ENCODE peak calls at places on chromosomes 16 and 17, in ten cellular contexts. A is PC-3, J is IMR-90, M is fibroblast of mammary gland, N is fibroblast of pulmonary artery, Y is GM12865, B is neural progenitor cell, W is transverse colon, H is neural crest cell, R is Caco-2. X is an unnamed sample.

GRCh38 chr16:66427871-66428681 is 981 bp downstream of the BEAN1 start:
- DNase-seq in A (no peak), J (no peak), M (no peak), N (no peak), Y (no peak), B (peak; percentile 58), W (no peak), H (peak; percentile 20), R (no peak), X (no peak)

GRCh38 chr17:81309859-81310839 is 15.0 kb upstream of the SLC38A10 start:
- DNase-seq in A (no peak), J (no peak), M (no peak), N (no peak), Y (no peak), B (no peak), W (no peak), H (no peak), R (no peak), X (no peak)

GRCh38 chr17:48310748-48311213 is 119.2 kb downstream of the SKAP1 start:
- DNase-seq in A (no peak), J (no peak), M (no peak), N (no peak), Y (no peak), B (peak; percentile 53), W (no peak), H (no peak), R (peak; percentile 42), X (no peak)

GRCh38 chr17:66230918-66231543 is 1.8 kb upstream of the APOH start:
- DNase-seq in A (no peak), J (no peak), M (no peak), N (peak; percentile 6), Y (no peak), B (no peak), W (no peak), H (no peak), R (no peak), X (no peak)

GRCh38 chr16:19817122-19817521 is 67.5 kb downstream of the GPRC5B start:
- DNase-seq in A (no peak), J (no peak), M (no peak), N (no peak), Y (no peak), B (peak; percentile 17), W (no peak), H (no peak), R (no peak), X (no peak)

GRCh38 chr17:82457071-82457789 is 1.3 kb upstream of the NARF start:
- DNase-seq in A (peak; percentile 16), J (no peak), M (no peak), N (peak; percentile 39), Y (no peak), B (no peak), W (peak; percentile 60), H (no peak), R (no peak), X (no peak)

GRCh38 chr17:17751489-17751995 is 70.3 kb downstream of the RAI1 start:
- DNase-seq in A (no peak), J (no peak), M (no peak), N (no peak), Y (peak; percentile 43), B (no peak), W (no peak), H (no peak), R (no peak), X (no peak)

GRCh38 chr16:24163935-24164334 is 92.2 kb upstream of the CACNG3 start:
- DNase-seq in A (no peak), J (no peak), M (no peak), N (no peak), Y (no peak), B (peak; percentile 24), W (no peak), H (no peak), R (no peak), X (no peak)

GRCh38 chr17:31596382-31597323 is 205.2 kb downstream of the RAB11FIP4 start:
- DNase-seq in A (peak; percentile 87), J (peak; percentile 98), M (peak; percentile 97), N (peak; percentile 96), Y (peak; percentile 86), B (peak; percentile 11), W (peak; percentile 50), H (no peak), R (no peak), X (peak; percentile 66)

GRCh38 chr17:73749337-73749807 is 105.1 kb upstream of the SDK2 start:
- DNase-seq in A (peak; percentile 16), J (no peak), M (peak; percentile 48), N (no peak), Y (no peak), B (no peak), W (no peak), H (no peak), R (no peak), X (no peak)

GRCh38 chr17:28540231-28540630 is 12.2 kb downstream of the UNC119 start:
- DNase-seq in A (no peak), J (no peak), M (no peak), N (no peak), Y (no peak), B (no peak), W (no peak), H (no peak), R (no peak), X (no peak)

GRCh38 chr16:81832801-81833547 is 53.9 kb downstream of the PLCG2 start:
- DNase-seq in A (no peak), J (no peak), M (no peak), N (no peak), Y (peak; percentile 15), B (no peak), W (no peak), H (no peak), R (no peak), X (no peak)

GRCh38 chr16:53053967-53054669 is 673 bp upstream of the CHD9 start:
- DNase-seq in A (peak; percentile 5), J (no peak), M (peak; percentile 39), N (peak; percentile 46), Y (peak; percentile 72), B (no peak), W (peak; percentile 52), H (no peak), R (peak; percentile 39), X (no peak)

GRCh38 chr17:80263253-80264047 is 2.8 kb downstream of the RNF213 start:
- DNase-seq in A (no peak), J (peak; percentile 89), M (peak; percentile 88), N (peak; percentile 80), Y (peak; percentile 98), B (no peak), W (peak; percentile 94), H (no peak), R (peak; percentile 62), X (peak; percentile 73)

GRCh38 chr17:6327007-6327406 is 107.9 kb downstream of the AIPL1 start:
- DNase-seq in A (peak; percentile 8), J (no peak), M (no peak), N (no peak), Y (peak; percentile 1), B (peak; percentile 35), W (no peak), H (no peak), R (no peak), X (no peak)
- TF ChIP-seq CTCF in A (peak; percentile 33), J (no peak), M (no peak), N (no peak), Y (no peak), B (peak; percentile 29), W (no peak), H (no peak), R (no peak), X (no peak)

GRCh38 chr16:1964046-1964505 is 550 bp downstream of the RPS2 start:
- DNase-seq in A (no peak), J (no peak), M (no peak), N (peak; percentile 43), Y (peak; percentile 43), B (peak; percentile 56), W (no peak), H (no peak), R (no peak), X (no peak)
- TF ChIP-seq CTCF in A (no peak), J (peak; percentile 3), M (no peak), N (no peak), Y (no peak), B (peak; percentile 27), W (no peak), H (no peak), R (no peak), X (no peak)

GRCh38 chr16:80802129-80802528 is 2.3 kb downstream of the CDYL2 start:
- DNase-seq in A (no peak), J (no peak), M (no peak), N (no peak), Y (no peak), B (no peak), W (no peak), H (no peak), R (no peak), X (no peak)

GRCh38 chr16:80804451-80805383 is at the start of gene CDYL2:
- DNase-seq in A (peak; percentile 57), J (peak; percentile 2), M (no peak), N (peak; percentile 31), Y (peak; percentile 70), B (peak; percentile 75), W (peak; percentile 61), H (peak; percentile 4), R (no peak), X (peak; percentile 55)

GRCh38 chr16:80802902-80803301 is 1.5 kb downstream of the CDYL2 start:
- DNase-seq in A (no peak), J (no peak), M (no peak), N (no peak), Y (no peak), B (no peak), W (no peak), H (no peak), R (no peak), X (no peak)

GRCh38 chr16:80804061-80804450 is 342 bp downstream of the CDYL2 start:
- DNase-seq in A (peak; percentile 34), J (peak; percentile 46), M (peak; percentile 31), N (peak; percentile 77), Y (peak; percentile 82), B (no peak), W (peak; percentile 34), H (peak; percentile 48), R (no peak), X (peak; percentile 42)

DNA sequence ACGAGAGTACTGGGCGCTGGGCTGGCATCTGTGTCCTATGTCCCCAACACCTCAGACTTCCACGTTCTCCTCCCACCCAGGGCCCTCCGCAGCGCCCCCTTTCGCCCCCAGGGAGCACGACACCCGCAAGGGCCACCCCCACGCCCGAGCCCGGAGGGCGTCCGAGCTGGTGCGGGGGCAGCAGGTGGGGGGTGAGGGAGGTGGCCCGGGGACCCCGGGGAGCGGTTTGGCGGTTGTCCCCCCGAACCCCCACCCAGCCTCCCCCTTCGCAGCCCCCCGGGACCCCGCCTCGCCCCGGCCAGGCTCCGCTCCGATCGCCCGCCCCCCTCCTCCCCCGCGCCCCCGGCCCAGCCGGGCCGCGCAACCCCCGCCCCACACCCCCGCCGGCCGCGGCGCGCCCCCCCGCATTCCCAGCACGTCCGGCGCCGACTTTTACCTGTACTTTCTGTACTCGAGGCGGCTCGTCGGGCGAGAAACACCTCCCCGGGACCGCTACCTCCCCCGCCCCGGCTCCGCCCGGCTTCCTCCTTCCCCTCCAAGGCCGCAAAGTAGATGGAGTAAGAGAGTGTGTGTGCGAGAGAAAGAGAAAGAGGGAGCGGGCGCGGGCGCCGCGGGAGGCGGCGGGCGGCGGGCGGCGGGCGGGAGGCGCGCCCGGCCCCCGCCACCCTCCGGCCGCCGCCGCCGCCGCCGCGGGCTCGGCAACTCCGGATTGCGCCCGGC is 897 bp downstream of the CDYL2 start:
- DNase-seq in A (peak; percentile 12), J (no peak), M (no peak), N (peak; percentile 27), Y (peak; percentile 54), B (peak; percentile 63), W (peak; percentile 26), H (peak; percentile 24), R (no peak), X (peak; percentile 30)
- TF ChIP-seq CTCF in A (peak; percentile 52), J (peak; percentile 50), M (peak; percentile 36), N (peak; percentile 48), Y (peak; percentile 67), B (peak; percentile 72), W (no peak), H (peak; percentile 64), R (peak; percentile 16), X (no peak)

GRCh38 chr16:57694191-57694555 is 433 bp upstream of the DRC7 start:
- DNase-seq in A (no peak), J (no peak), M (no peak), N (no peak), Y (no peak), B (no peak), W (no peak), H (no peak), R (no peak), X (no peak)
- TF ChIP-seq CTCF in A (no peak), J (no peak), M (no peak), N (no peak), Y (no peak), B (no peak), W (no peak), H (no peak), R (no peak), X (no peak)

X was measured in activated B cell treated with CpG ODN at 0.5 μM for 24 hours.